ENCODE peak calls at places on chromosomes 16 and 17, in eight cellular contexts. I, J, S, K, O, Y, E and N are unnamed samples.

GRCh38 chr17:43799047-43799446 is 18.8 kb downstream of the CFAP97D1 start:
- DNase-seq in E (no peak), J (no peak), S (no peak), Y (no peak), K (no peak), O (no peak), I (no peak), N (no peak)

GRCh38 chr17:9432121-9432866 is 143.3 kb downstream of the STX8 start:
- DNase-seq in I (no peak), K (peak), S (no peak), Y (no peak), J (no peak), E (no peak), O (peak), N (no peak)

GRCh38 chr17:21511368-21512195 is 135.4 kb downstream of the KCNJ12 start:
- DNase-seq in Y (peak), E (peak), J (peak), S (peak), K (peak), O (peak), I (peak), N (peak)

GRCh38 chr16:81821422-81822128 is 42.5 kb downstream of the PLCG2 start:
- DNase-seq in E (no peak), J (no peak), I (no peak), K (no peak), O (no peak), S (no peak), Y (no peak), N (no peak)

GRCh38 chr17:40437095-40437732 is 6.0 kb upstream of the IGFBP4 start:
- DNase-seq in O (no peak), K (no peak), E (no peak), Y (no peak), S (no peak), I (no peak), J (no peak), N (no peak)

GRCh38 chr17:27634026-27634335 is 3.0 kb downstream of the LGALS9 start:
- DNase-seq in E (no peak), J (no peak), Y (no peak), K (no peak), S (no peak), O (no peak), I (no peak), N (no peak)

GRCh38 chr17:45314761-45315549 is 1.9 kb downstream of the MAP3K14 start:
- DNase-seq in I (no peak), E (no peak), S (no peak), K (no peak), O (no peak), Y (no peak), J (no peak), N (no peak)

GRCh38 chr17:18258356-18259038 is at the start of gene FLII:
- DNase-seq in E (peak), K (no peak), Y (peak), O (peak), S (peak), J (peak), I (no peak), N (no peak)

GRCh38 chr16:86060381-86061317 is 161.7 kb downstream of the IRF8 start:
- DNase-seq in K (no peak), E (no peak), J (no peak), O (no peak), Y (no peak), S (no peak), I (no peak), N (no peak)

GRCh38 chr17:75318211-75318610 is 29.0 kb upstream of the SLC25A19 start:
- DNase-seq in I (no peak), O (no peak), J (no peak), S (no peak), E (no peak), Y (no peak), K (no peak), N (no peak)

GRCh38 chr16:89248196-89249005 is 30.9 kb downstream of the ZNF778 start:
- DNase-seq in K (no peak), O (no peak), J (no peak), Y (no peak), S (no peak), I (no peak), E (no peak), N (no peak)

GRCh38 chr17:75208161-75208560 is 2.7 kb downstream of the NUP85 start:
- DNase-seq in I (no peak), O (no peak), S (no peak), K (no peak), E (no peak), Y (no peak), J (no peak), N (no peak)

GRCh38 chr16:69345923-69346322 is 5.7 kb downstream of the TMED6 start:
- DNase-seq in S (no peak), J (no peak), I (no peak), Y (no peak), O (no peak), E (no peak), K (no peak), N (no peak)

GRCh38 chr16:72291121-72291520 is 119.2 kb upstream of the PMFBP1 start:
- DNase-seq in K (no peak), O (peak), I (no peak), E (no peak), Y (no peak), J (no peak), S (no peak), N (no peak)

GRCh38 chr16:53484542-53484941 is 18.5 kb downstream of the AKTIP start:
- DNase-seq in I (no peak), O (no peak), J (no peak), E (no peak), K (no peak), S (no peak), Y (no peak), N (no peak)

GRCh38 chr17:7336240-7337175 is at the start of gene ACAP1:
- DNase-seq in K (no peak), E (peak), S (no peak), I (no peak), J (no peak), Y (peak), O (no peak), N (no peak)

GRCh38 chr16:1152123-1152638 is 725 bp upstream of the CACNA1H start:
- DNase-seq in E (no peak), O (no peak), Y (peak), K (no peak), I (no peak), S (peak), J (no peak), N (no peak)

GRCh38 chr17:12990041-12990808 is 27.6 kb downstream of the ELAC2 start:
- DNase-seq in E (no peak), I (no peak), Y (no peak), S (no peak), K (no peak), O (no peak), J (no peak), N (no peak)

GRCh38 chr17:77772899-77773358 is 185.6 kb upstream of the TNRC6C start:
- DNase-seq in E (no peak), O (no peak), S (no peak), K (no peak), Y (no peak), J (no peak), I (no peak), N (no peak)

GRCh38 chr17:16456770-16457316 is 35.1 kb downstream of the LRRC75A start:
- DNase-seq in Y (no peak), O (no peak), I (no peak), S (no peak), J (no peak), E (no peak), K (no peak), N (no peak)

GRCh38 chr16:85350973-85351372 is 238.7 kb upstream of the CIBAR2 start:
- DNase-seq in K (peak), S (peak), I (peak), O (peak), E (peak), J (no peak), Y (no peak), N (peak)

GRCh38 chr17:74742153-74742515 is 5.1 kb downstream of the RAB37 start:
- DNase-seq in S (no peak), O (no peak), Y (peak), I (no peak), E (no peak), K (no peak), J (no peak), N (no peak)

GRCh38 chr17:7448461-7448860 is 3.6 kb downstream of the CHRNB1 start:
- DNase-seq in S (no peak), J (no peak), K (no peak), O (no peak), I (no peak), E (no peak), Y (no peak), N (no peak)

GRCh38 chr17:82804442-82805191 is 35.2 kb downstream of the ZNF750 start:
- DNase-seq in S (no peak), K (no peak), E (no peak), Y (no peak), O (no peak), I (no peak), J (no peak), N (peak)

GRCh38 chr17:42050360-42051012 is at the start of gene C17orf113:
- DNase-seq in J (peak), K (no peak), O (peak), S (peak), E (peak), Y (peak), I (no peak), N (peak)

GRCh38 chr17:36524428-36524876 is 10.2 kb downstream of the MYO19 start:
- DNase-seq in K (no peak), S (no peak), J (no peak), E (no peak), I (no peak), O (no peak), Y (no peak), N (no peak)

GRCh38 chr16:83494459-83494858 is 313.3 kb upstream of the HSBP1 start:
- DNase-seq in E (no peak), S (no peak), J (no peak), Y (no peak), O (no peak), K (no peak), I (no peak), N (no peak)

GRCh38 chr17:78645421-78646295 is 68.5 kb upstream of the DNAH17 start:
- DNase-seq in Y (peak), I (no peak), S (no peak), O (peak), E (peak), J (no peak), K (no peak), N (peak)

GRCh38 chr16:680967-681745 is 946 bp downstream of the STUB1 start:
- DNase-seq in K (no peak), J (no peak), I (no peak), Y (no peak), E (peak), S (no peak), O (no peak), N (peak)

GRCh38 chr17:71315568-71315967 is 805.3 kb upstream of the SOX9 start:
- DNase-seq in I (no peak), S (no peak), O (no peak), E (no peak), Y (no peak), J (no peak), K (no peak), N (no peak)

GRCh38 chr16:50281391-50282009 is 15.1 kb downstream of the ADCY7 start:
- DNase-seq in E (no peak), O (no peak), I (no peak), K (no peak), S (no peak), Y (no peak), J (no peak), N (no peak)

GRCh38 chr17:68460715-68461114 is 3.4 kb upstream of the WIPI1 start:
- DNase-seq in J (no peak), E (no peak), O (no peak), Y (no peak), I (no peak), S (no peak), K (no peak), N (no peak)

GRCh38 chr16:3118846-3119245 is 6.5 kb downstream of the ZNF205 start:
- DNase-seq in Y (no peak), K (no peak), I (no peak), S (no peak), O (no peak), J (no peak), E (no peak), N (no peak)

GRCh38 chr17:51805765-51806164 is 352.7 kb downstream of the CA10 start:
- DNase-seq in Y (no peak), I (no peak), E (peak), O (no peak), K (no peak), J (no peak), S (peak), N (no peak)

GRCh38 chr17:68512967-68513474 is 791 bp downstream of the PRKAR1A start:
- DNase-seq in Y (no peak), J (no peak), I (no peak), S (peak), K (no peak), O (peak), E (no peak), N (peak)

GRCh38 chr17:38922538-38923291 is 2.7 kb upstream of the LASP1NB start:
- DNase-seq in K (peak), J (no peak), O (peak), Y (no peak), S (peak), E (peak), I (no peak), N (peak)